ENCODE peak calls at places on chromosomes 11 and 22, in four cellular contexts. X is HepG2, W is heart left ventricle, E is body of pancreas. H is an unnamed sample.
A peak's percentile ranks its signal among the peaks of the same experiment; 100 is the strongest.

GRCh38 chr22:46619830-46620501 is at the start of gene GRAMD4:
- DNase-seq in X (peak; percentile 18), W (peak; percentile 85), E (peak; percentile 58), H (peak; percentile 41)

GRCh38 chr22:30459206-30460052 is 12.4 kb downstream of the SEC14L3 start:
- DNase-seq in X (peak; percentile 12), W (no peak), E (no peak), H (no peak)

GRCh38 chr11:60851327-60852059 is 4.3 kb downstream of the PTGDR2 start:
- DNase-seq in X (no peak), W (no peak), E (no peak), H (no peak)

GRCh38 chr11:66467756-66468155 is 1.1 kb downstream of the PELI3 start:
- DNase-seq in X (no peak), W (no peak), E (peak; percentile 58), H (no peak)

GRCh38 chr22:45828836-45829235 is 148.1 kb downstream of the WNT7B start:
- DNase-seq in X (no peak), W (no peak), E (no peak), H (no peak)

GRCh38 chr22:35212020-35212419 is 45.3 kb upstream of the HMGXB4 start:
- DNase-seq in X (no peak), W (no peak), E (peak; percentile 42), H (no peak)

GRCh38 chr11:109033627-109034340 is 368.9 kb downstream of the DDX10 start:
- DNase-seq in X (no peak), W (no peak), E (no peak), H (no peak)

GRCh38 chr11:82796970-82797594 is 63.4 kb upstream of the FAM181B start:
- DNase-seq in X (no peak), W (peak; percentile 60), E (no peak), H (peak; percentile 37)

GRCh38 chr11:44754876-44755552 is 28.3 kb downstream of the TSPAN18 start:
- DNase-seq in X (no peak), W (no peak), E (no peak), H (peak; percentile 5)

GRCh38 chr11:83736689-83737088 is 450.5 kb upstream of the CCDC90B start:
- DNase-seq in X (no peak), W (no peak), E (no peak), H (no peak)

GRCh38 chr11:62452261-62452660 is 33.4 kb downstream of the SCGB1A1 start:
- DNase-seq in X (no peak), W (no peak), E (no peak), H (no peak)

GRCh38 chr11:125345706-125346561 is 150.1 kb downstream of the FEZ1 start:
- DNase-seq in X (peak; percentile 15), W (peak; percentile 83), E (peak; percentile 77), H (peak; percentile 65)

GRCh38 chr11:128733440-128734115 is 39.7 kb downstream of the FLI1 start:
- DNase-seq in X (no peak), W (no peak), E (no peak), H (no peak)
- TF ChIP-seq POLR2A in X (no peak), W (no peak), E (no peak), H (no peak)

DNA sequence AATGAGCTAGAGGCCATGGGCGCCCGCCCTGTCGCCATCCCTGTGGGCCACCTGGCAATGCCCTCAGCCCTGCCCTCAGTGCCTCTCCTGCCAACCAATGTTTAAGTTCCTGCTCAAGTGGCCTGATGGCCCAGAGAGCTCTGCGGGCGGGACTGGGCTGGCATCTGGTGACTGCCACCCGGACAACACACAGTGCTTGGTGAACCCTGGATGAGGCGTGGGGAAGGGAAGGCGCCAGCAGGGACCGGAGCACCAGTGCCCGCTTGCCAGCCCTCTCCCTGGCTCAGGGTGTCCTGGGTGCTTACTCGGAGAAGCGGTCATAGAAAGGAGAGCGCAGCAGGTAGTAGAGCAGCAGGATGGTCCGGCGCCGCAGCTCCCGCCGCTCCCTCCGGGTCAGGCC is 4.2 kb downstream of the PEX16 start:
- DNase-seq in X (no peak), W (peak; percentile 50), E (no peak), H (no peak)
- H3K36me3 ChIP-seq in X (peaks cover 11% of the 10 kb centered on the region), W (no peaks in the 10 kb centered on the region), E (peaks cover 32% of the 10 kb centered on the region), H (no peaks in the 10 kb centered on the region)

GRCh38 chr11:47948137-47948536 is 32.2 kb upstream of the PTPRJ start:
- DNase-seq in X (no peak), W (no peak), E (no peak), H (no peak)
- TF ChIP-seq POLR2A in X (no peak), W (no peak), E (no peak), H (no peak)

DNA sequence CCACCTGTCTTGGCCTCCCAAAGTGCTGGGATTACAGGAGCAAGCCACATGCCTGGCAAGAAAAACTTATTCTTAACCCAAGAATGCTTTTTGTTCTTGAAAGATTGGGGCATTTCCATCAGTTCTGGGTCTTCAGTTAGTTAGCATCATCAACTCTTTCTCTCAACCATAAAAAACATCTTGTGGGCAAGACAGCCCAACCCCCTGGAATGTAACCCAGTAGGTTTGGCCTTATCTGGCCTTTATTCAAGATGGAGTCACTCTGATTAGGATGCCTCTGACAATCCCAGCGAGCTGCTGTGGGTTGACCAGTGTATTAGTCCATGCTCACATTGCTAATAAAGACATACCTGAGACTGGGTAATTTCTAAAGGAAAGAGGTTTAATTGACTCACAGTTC is 9.2 kb upstream of the TPCN2 start:
- DNase-seq in X (no peak), W (peak; percentile 2), E (no peak), H (no peak)
- H3K36me3 ChIP-seq in X (no peaks in the 10 kb centered on the region), W (no peaks in the 10 kb centered on the region), E (no peaks in the 10 kb centered on the region), H (no peaks in the 10 kb centered on the region)

GRCh38 chr11:420054-420910 is 5.5 kb upstream of the SIGIRR start:
- DNase-seq in X (no peak), W (peak; percentile 62), E (no peak), H (no peak)
- TF ChIP-seq POLR2A in X (no peak), W (no peak), E (no peak), H (no peak)

GRCh38 chr11:72707032-72707431 is 32.8 kb upstream of the PDE2A start:
- DNase-seq in X (no peak), W (no peak), E (no peak), H (no peak)
- H3K36me3 ChIP-seq in X (peaks cover 52% of the 10 kb centered on the region), W (no peaks in the 10 kb centered on the region), E (peaks cover 32% of the 10 kb centered on the region), H (peaks cover 94% of the 10 kb centered on the region)